ENCODE peak calls at places on chromosomes 6 and 20, in ten cellular contexts. One of them, this sample, is unnamed.

GRCh38 chr20:45355209-45355608 is 7.0 kb upstream of the SDC4 start:
- DNase-seq in MCF 10A: peak; percentile 65
- DNase-seq in left ventricle myocardium inferior: no peak
- DNase-seq in neuronal stem cell: no peak
- DNase-seq in H54: peak; percentile 59
- DNase-seq in GM12891: no peak
- DNase-seq in stimulated activated CD8-positive, alpha-beta memory T cell treated with anti-CD3 and anti-CD28 coated beads, Interleukin-12 subunit alpha, Interleukin-12 subunit beta, amount 100 ng/mL, for 1 hour: no peak
- DNase-seq in pons: no peak
- DNase-seq in aorta: no peak
- DNase-seq in NAMALWA: no peak
- DNase-seq in this sample: peak; percentile 58

GRCh38 chr20:2692886-2693285 is 306 bp downstream of the EBF4 start:
- DNase-seq in NAMALWA: no peak
- DNase-seq in GM12891: peak; percentile 58
- DNase-seq in H54: no peak
- DNase-seq in stimulated activated CD8-positive, alpha-beta memory T cell treated with anti-CD3 and anti-CD28 coated beads, Interleukin-12 subunit alpha, Interleukin-12 subunit beta, amount 100 ng/mL, for 1 hour: no peak
- DNase-seq in left ventricle myocardium inferior: no peak
- DNase-seq in neuronal stem cell: no peak
- DNase-seq in MCF 10A: no peak
- DNase-seq in aorta: no peak
- DNase-seq in pons: no peak
- DNase-seq in this sample: no peak

GRCh38 chr6:113598786-113599185 is 258.4 kb upstream of the MARCKS start:
- DNase-seq in left ventricle myocardium inferior: no peak
- DNase-seq in stimulated activated CD8-positive, alpha-beta memory T cell treated with anti-CD3 and anti-CD28 coated beads, Interleukin-12 subunit alpha, Interleukin-12 subunit beta, amount 100 ng/mL, for 1 hour: no peak
- DNase-seq in MCF 10A: no peak
- DNase-seq in GM12891: no peak
- DNase-seq in NAMALWA: no peak
- DNase-seq in H54: no peak
- DNase-seq in aorta: no peak
- DNase-seq in neuronal stem cell: no peak
- DNase-seq in pons: no peak
- DNase-seq in this sample: no peak

GRCh38 chr20:33947709-33948295 is 45.9 kb upstream of the RALY start:
- DNase-seq in GM12891: peak; percentile 23
- DNase-seq in H54: peak; percentile 61
- DNase-seq in left ventricle myocardium inferior: no peak
- DNase-seq in pons: no peak
- DNase-seq in MCF 10A: peak; percentile 62
- DNase-seq in stimulated activated CD8-positive, alpha-beta memory T cell treated with anti-CD3 and anti-CD28 coated beads, Interleukin-12 subunit alpha, Interleukin-12 subunit beta, amount 100 ng/mL, for 1 hour: no peak
- DNase-seq in NAMALWA: peak; percentile 91
- DNase-seq in neuronal stem cell: peak; percentile 27
- DNase-seq in aorta: no peak
- DNase-seq in this sample: no peak

GRCh38 chr20:50136822-50137599 is 16.5 kb downstream of the PEDS1 start:
- DNase-seq in pons: no peak
- DNase-seq in NAMALWA: no peak
- DNase-seq in GM12891: no peak
- DNase-seq in H54: no peak
- DNase-seq in stimulated activated CD8-positive, alpha-beta memory T cell treated with anti-CD3 and anti-CD28 coated beads, Interleukin-12 subunit alpha, Interleukin-12 subunit beta, amount 100 ng/mL, for 1 hour: no peak
- DNase-seq in neuronal stem cell: no peak
- DNase-seq in aorta: no peak
- DNase-seq in left ventricle myocardium inferior: no peak
- DNase-seq in MCF 10A: peak; percentile 41
- DNase-seq in this sample: no peak

GRCh38 chr6:140079328-140079727 is 704.9 kb upstream of the CITED2 start:
- DNase-seq in aorta: no peak
- DNase-seq in MCF 10A: no peak
- DNase-seq in H54: no peak
- DNase-seq in NAMALWA: no peak
- DNase-seq in neuronal stem cell: no peak
- DNase-seq in GM12891: no peak
- DNase-seq in stimulated activated CD8-positive, alpha-beta memory T cell treated with anti-CD3 and anti-CD28 coated beads, Interleukin-12 subunit alpha, Interleukin-12 subunit beta, amount 100 ng/mL, for 1 hour: no peak
- DNase-seq in pons: peak; percentile 21
- DNase-seq in left ventricle myocardium inferior: peak; percentile 47
- DNase-seq in this sample: no peak

GRCh38 chr20:1721687-1722512 is 64.3 kb upstream of the SIRPG start:
- DNase-seq in NAMALWA: no peak
- DNase-seq in aorta: no peak
- DNase-seq in GM12891: no peak
- DNase-seq in H54: no peak
- DNase-seq in stimulated activated CD8-positive, alpha-beta memory T cell treated with anti-CD3 and anti-CD28 coated beads, Interleukin-12 subunit alpha, Interleukin-12 subunit beta, amount 100 ng/mL, for 1 hour: no peak
- DNase-seq in left ventricle myocardium inferior: no peak
- DNase-seq in MCF 10A: peak; percentile 14
- DNase-seq in neuronal stem cell: no peak
- DNase-seq in pons: no peak
- DNase-seq in this sample: no peak

GRCh38 chr6:166523782-166524569 is 62.5 kb downstream of the RAMACL start:
- DNase-seq in stimulated activated CD8-positive, alpha-beta memory T cell treated with anti-CD3 and anti-CD28 coated beads, Interleukin-12 subunit alpha, Interleukin-12 subunit beta, amount 100 ng/mL, for 1 hour: no peak
- DNase-seq in pons: no peak
- DNase-seq in neuronal stem cell: no peak
- DNase-seq in GM12891: no peak
- DNase-seq in NAMALWA: no peak
- DNase-seq in aorta: no peak
- DNase-seq in MCF 10A: no peak
- DNase-seq in left ventricle myocardium inferior: no peak
- DNase-seq in H54: no peak
- DNase-seq in this sample: no peak

GRCh38 chr6:117440558-117441525 is 15.1 kb upstream of the ROS1 start:
- DNase-seq in H54: no peak
- DNase-seq in stimulated activated CD8-positive, alpha-beta memory T cell treated with anti-CD3 and anti-CD28 coated beads, Interleukin-12 subunit alpha, Interleukin-12 subunit beta, amount 100 ng/mL, for 1 hour: no peak
- DNase-seq in NAMALWA: no peak
- DNase-seq in GM12891: no peak
- DNase-seq in pons: no peak
- DNase-seq in neuronal stem cell: no peak
- DNase-seq in MCF 10A: peak; percentile 93
- DNase-seq in aorta: no peak
- DNase-seq in left ventricle myocardium inferior: no peak
- DNase-seq in this sample: peak; percentile 94

GRCh38 chr6:135251416-135251815 is 70.3 kb downstream of the MYB start:
- DNase-seq in H54: no peak
- DNase-seq in aorta: no peak
- DNase-seq in NAMALWA: no peak
- DNase-seq in GM12891: no peak
- DNase-seq in stimulated activated CD8-positive, alpha-beta memory T cell treated with anti-CD3 and anti-CD28 coated beads, Interleukin-12 subunit alpha, Interleukin-12 subunit beta, amount 100 ng/mL, for 1 hour: no peak
- DNase-seq in left ventricle myocardium inferior: no peak
- DNase-seq in neuronal stem cell: no peak
- DNase-seq in MCF 10A: no peak
- DNase-seq in pons: peak; percentile 61
- DNase-seq in this sample: no peak

GRCh38 chr6:151388997-151389639 is 2.2 kb downstream of the ZBTB2 start:
- DNase-seq in MCF 10A: no peak
- DNase-seq in left ventricle myocardium inferior: no peak
- DNase-seq in H54: no peak
- DNase-seq in aorta: no peak
- DNase-seq in GM12891: no peak
- DNase-seq in neuronal stem cell: no peak
- DNase-seq in pons: no peak
- DNase-seq in stimulated activated CD8-positive, alpha-beta memory T cell treated with anti-CD3 and anti-CD28 coated beads, Interleukin-12 subunit alpha, Interleukin-12 subunit beta, amount 100 ng/mL, for 1 hour: no peak
- DNase-seq in NAMALWA: no peak
- DNase-seq in this sample: no peak

GRCh38 chr20:6502219-6502618 is 265.3 kb upstream of the BMP2 start:
- DNase-seq in neuronal stem cell: no peak
- DNase-seq in left ventricle myocardium inferior: no peak
- DNase-seq in aorta: no peak
- DNase-seq in MCF 10A: no peak
- DNase-seq in GM12891: no peak
- DNase-seq in H54: no peak
- DNase-seq in NAMALWA: no peak
- DNase-seq in stimulated activated CD8-positive, alpha-beta memory T cell treated with anti-CD3 and anti-CD28 coated beads, Interleukin-12 subunit alpha, Interleukin-12 subunit beta, amount 100 ng/mL, for 1 hour: no peak
- DNase-seq in pons: no peak
- DNase-seq in this sample: no peak

GRCh38 chr6:107811591-107812218 is 12.4 kb downstream of the SCML4 start:
- DNase-seq in neuronal stem cell: no peak
- DNase-seq in stimulated activated CD8-positive, alpha-beta memory T cell treated with anti-CD3 and anti-CD28 coated beads, Interleukin-12 subunit alpha, Interleukin-12 subunit beta, amount 100 ng/mL, for 1 hour: no peak
- DNase-seq in MCF 10A: peak; percentile 22
- DNase-seq in NAMALWA: no peak
- DNase-seq in GM12891: no peak
- DNase-seq in left ventricle myocardium inferior: no peak
- DNase-seq in H54: no peak
- DNase-seq in aorta: peak; percentile 55
- DNase-seq in pons: peak; percentile 77
- DNase-seq in this sample: no peak

GRCh38 chr6:10759312-10759839 is 11.8 kb downstream of the TMEM14B start:
- DNase-seq in aorta: no peak
- DNase-seq in GM12891: peak; percentile 13
- DNase-seq in H54: peak; percentile 29
- DNase-seq in NAMALWA: peak; percentile 74
- DNase-seq in left ventricle myocardium inferior: no peak
- DNase-seq in neuronal stem cell: peak; percentile 21
- DNase-seq in MCF 10A: peak; percentile 92
- DNase-seq in pons: peak; percentile 45
- DNase-seq in stimulated activated CD8-positive, alpha-beta memory T cell treated with anti-CD3 and anti-CD28 coated beads, Interleukin-12 subunit alpha, Interleukin-12 subunit beta, amount 100 ng/mL, for 1 hour: no peak
- DNase-seq in this sample: peak; percentile 69

GRCh38 chr6:99739526-99739925 is 132.9 kb downstream of the PRDM13 start:
- DNase-seq in GM12891: no peak
- DNase-seq in MCF 10A: no peak
- DNase-seq in NAMALWA: no peak
- DNase-seq in H54: no peak
- DNase-seq in left ventricle myocardium inferior: peak; percentile 28
- DNase-seq in neuronal stem cell: no peak
- DNase-seq in pons: peak; percentile 2
- DNase-seq in aorta: no peak
- DNase-seq in stimulated activated CD8-positive, alpha-beta memory T cell treated with anti-CD3 and anti-CD28 coated beads, Interleukin-12 subunit alpha, Interleukin-12 subunit beta, amount 100 ng/mL, for 1 hour: no peak
- DNase-seq in this sample: no peak

GRCh38 chr6:33812669-33813068 is 8.9 kb upstream of the MLN start:
- DNase-seq in GM12891: peak; percentile 63
- DNase-seq in pons: no peak
- DNase-seq in aorta: no peak
- DNase-seq in left ventricle myocardium inferior: peak; percentile 33
- DNase-seq in H54: peak; percentile 69
- DNase-seq in neuronal stem cell: peak; percentile 85
- DNase-seq in MCF 10A: peak; percentile 51
- DNase-seq in NAMALWA: peak; percentile 50
- DNase-seq in stimulated activated CD8-positive, alpha-beta memory T cell treated with anti-CD3 and anti-CD28 coated beads, Interleukin-12 subunit alpha, Interleukin-12 subunit beta, amount 100 ng/mL, for 1 hour: no peak
- DNase-seq in this sample: peak; percentile 26

GRCh38 chr6:21820442-21820841 is 226.9 kb downstream of the SOX4 start:
- DNase-seq in H54: no peak
- DNase-seq in NAMALWA: no peak
- DNase-seq in left ventricle myocardium inferior: no peak
- DNase-seq in MCF 10A: no peak
- DNase-seq in neuronal stem cell: no peak
- DNase-seq in pons: no peak
- DNase-seq in GM12891: no peak
- DNase-seq in aorta: no peak
- DNase-seq in stimulated activated CD8-positive, alpha-beta memory T cell treated with anti-CD3 and anti-CD28 coated beads, Interleukin-12 subunit alpha, Interleukin-12 subunit beta, amount 100 ng/mL, for 1 hour: no peak
- DNase-seq in this sample: no peak

GRCh38 chr20:61933481-61933950 is 132.2 kb downstream of the TAF4 start:
- DNase-seq in H54: no peak
- DNase-seq in pons: no peak
- DNase-seq in aorta: no peak
- DNase-seq in GM12891: no peak
- DNase-seq in left ventricle myocardium inferior: no peak
- DNase-seq in neuronal stem cell: no peak
- DNase-seq in MCF 10A: no peak
- DNase-seq in stimulated activated CD8-positive, alpha-beta memory T cell treated with anti-CD3 and anti-CD28 coated beads, Interleukin-12 subunit alpha, Interleukin-12 subunit beta, amount 100 ng/mL, for 1 hour: no peak
- DNase-seq in NAMALWA: no peak
- DNase-seq in this sample: no peak

GRCh38 chr6:129946439-129947140 is 71.8 kb upstream of the L3MBTL3 start:
- DNase-seq in GM12891: no peak
- DNase-seq in aorta: no peak
- DNase-seq in pons: no peak
- DNase-seq in neuronal stem cell: peak; percentile 8
- DNase-seq in NAMALWA: no peak
- DNase-seq in left ventricle myocardium inferior: no peak
- DNase-seq in H54: no peak
- DNase-seq in stimulated activated CD8-positive, alpha-beta memory T cell treated with anti-CD3 and anti-CD28 coated beads, Interleukin-12 subunit alpha, Interleukin-12 subunit beta, amount 100 ng/mL, for 1 hour: no peak
- DNase-seq in MCF 10A: no peak
- DNase-seq in this sample: no peak

GRCh38 chr6:33040157-33040556 is 30.8 kb upstream of the HLA-DOA start:
- DNase-seq in stimulated activated CD8-positive, alpha-beta memory T cell treated with anti-CD3 and anti-CD28 coated beads, Interleukin-12 subunit alpha, Interleukin-12 subunit beta, amount 100 ng/mL, for 1 hour: no peak
- DNase-seq in NAMALWA: no peak
- DNase-seq in MCF 10A: no peak
- DNase-seq in H54: no peak
- DNase-seq in GM12891: no peak
- DNase-seq in pons: no peak
- DNase-seq in left ventricle myocardium inferior: no peak
- DNase-seq in aorta: no peak
- DNase-seq in neuronal stem cell: no peak
- DNase-seq in this sample: no peak

GRCh38 chr20:10004900-10005299 is 29.9 kb upstream of the ANKEF1 start:
- DNase-seq in neuronal stem cell: no peak
- DNase-seq in stimulated activated CD8-positive, alpha-beta memory T cell treated with anti-CD3 and anti-CD28 coated beads, Interleukin-12 subunit alpha, Interleukin-12 subunit beta, amount 100 ng/mL, for 1 hour: no peak
- DNase-seq in left ventricle myocardium inferior: no peak
- DNase-seq in aorta: no peak
- DNase-seq in NAMALWA: no peak
- DNase-seq in H54: no peak
- DNase-seq in MCF 10A: no peak
- DNase-seq in pons: no peak
- DNase-seq in GM12891: no peak
- DNase-seq in this sample: peak; percentile 36

GRCh38 chr6:1291381-1291780 is 20.5 kb upstream of the FOXQ1 start:
- DNase-seq in pons: no peak
- DNase-seq in aorta: no peak
- DNase-seq in neuronal stem cell: no peak
- DNase-seq in H54: no peak
- DNase-seq in MCF 10A: no peak
- DNase-seq in NAMALWA: no peak
- DNase-seq in GM12891: no peak
- DNase-seq in stimulated activated CD8-positive, alpha-beta memory T cell treated with anti-CD3 and anti-CD28 coated beads, Interleukin-12 subunit alpha, Interleukin-12 subunit beta, amount 100 ng/mL, for 1 hour: no peak
- DNase-seq in left ventricle myocardium inferior: no peak
- DNase-seq in this sample: no peak

GRCh38 chr6:107697682-107698081 is 126.4 kb downstream of the SCML4 start:
- DNase-seq in GM12891: no peak
- DNase-seq in neuronal stem cell: no peak
- DNase-seq in stimulated activated CD8-positive, alpha-beta memory T cell treated with anti-CD3 and anti-CD28 coated beads, Interleukin-12 subunit alpha, Interleukin-12 subunit beta, amount 100 ng/mL, for 1 hour: no peak
- DNase-seq in NAMALWA: no peak
- DNase-seq in aorta: no peak
- DNase-seq in left ventricle myocardium inferior: no peak
- DNase-seq in pons: no peak
- DNase-seq in H54: no peak
- DNase-seq in MCF 10A: peak; percentile 20
- DNase-seq in this sample: no peak

GRCh38 chr6:111709615-111710398 is 104.1 kb upstream of the TRAF3IP2 start:
- DNase-seq in H54: peak; percentile 30
- DNase-seq in aorta: peak; percentile 72
- DNase-seq in neuronal stem cell: peak; percentile 48
- DNase-seq in NAMALWA: peak; percentile 74
- DNase-seq in left ventricle myocardium inferior: no peak
- DNase-seq in stimulated activated CD8-positive, alpha-beta memory T cell treated with anti-CD3 and anti-CD28 coated beads, Interleukin-12 subunit alpha, Interleukin-12 subunit beta, amount 100 ng/mL, for 1 hour: peak; percentile 33
- DNase-seq in MCF 10A: peak; percentile 69
- DNase-seq in pons: peak; percentile 92
- DNase-seq in GM12891: peak; percentile 39
- DNase-seq in this sample: peak; percentile 79